ENCODE peak calls at places on chromosomes 11 and 22, in five cellular contexts. H is HCT116, Y is K562, K is H1, V is GM12878. X is an unnamed sample.

GRCh38 chr11:2194877-2195755 is 23.5 kb upstream of the TH start:
- DNase-seq in H (no peak), Y (peak), K (no peak), V (no peak), X (peak)

GRCh38 chr11:3167143-3168119 is 2.3 kb upstream of the OSBPL5 start:
- DNase-seq in H (no peak), Y (no peak), K (no peak), V (no peak), X (no peak)

GRCh38 chr11:67441731-67442401 is 1.4 kb downstream of the CORO1B start:
- DNase-seq in H (no peak), Y (no peak), K (no peak), V (no peak), X (no peak)

GRCh38 chr11:62922653-62923371 is 1.6 kb upstream of the CHRM1 start:
- DNase-seq in H (no peak), Y (peak), K (no peak), V (no peak), X (no peak)

GRCh38 chr11:128848815-128849455 is 18.2 kb downstream of the KCNJ1 start:
- DNase-seq in H (peak), Y (peak), K (no peak), V (no peak), X (peak)

GRCh38 chr11:122172352-122173073 is 56.5 kb upstream of the BLID start:
- DNase-seq in H (no peak), Y (no peak), K (no peak), V (no peak), X (no peak)

GRCh38 chr22:38870312-38870741 is 1.7 kb downstream of the CBX6 start:
- DNase-seq in H (peak), Y (peak), K (no peak), V (peak), X (peak)

GRCh38 chr22:21755855-21756284 is 20.3 kb upstream of the YPEL1 start:
- DNase-seq in H (no peak), Y (peak), K (no peak), V (peak), X (no peak)

GRCh38 chr11:34315006-34315793 is 42.6 kb downstream of the ABTB2 start:
- DNase-seq in H (no peak), Y (no peak), K (no peak), V (no peak), X (peak)

GRCh38 chr11:57641011-57641410 is 8.7 kb downstream of the YPEL4 start:
- DNase-seq in H (no peak), Y (peak), K (no peak), V (no peak), X (no peak)

GRCh38 chr11:23359297-23359696 is 499.0 kb upstream of the CCDC179 start:
- DNase-seq in H (no peak), Y (no peak), K (no peak), V (no peak), X (no peak)

GRCh38 chr11:69982675-69983570 is 95.2 kb upstream of the ANO1 start:
- DNase-seq in H (no peak), Y (no peak), K (no peak), V (no peak), X (no peak)

GRCh38 chr11:120225372-120225909 is 14.5 kb upstream of the POU2F3 start:
- DNase-seq in H (no peak), Y (no peak), K (no peak), V (no peak), X (no peak)

GRCh38 chr11:116579857-116580727 is 192.7 kb downstream of the BUD13 start:
- DNase-seq in H (no peak), Y (no peak), K (no peak), V (no peak), X (no peak)

GRCh38 chr11:116577273-116577672 is 195.5 kb downstream of the BUD13 start:
- DNase-seq in H (no peak), Y (no peak), K (no peak), V (no peak), X (no peak)

GRCh38 chr11:116580828-116581227 is 192.0 kb downstream of the BUD13 start:
- DNase-seq in H (no peak), Y (no peak), K (peak), V (no peak), X (no peak)

GRCh38 chr11:116581349-116581748 is 191.4 kb downstream of the BUD13 start:
- DNase-seq in H (no peak), Y (no peak), K (no peak), V (no peak), X (no peak)

DNA sequence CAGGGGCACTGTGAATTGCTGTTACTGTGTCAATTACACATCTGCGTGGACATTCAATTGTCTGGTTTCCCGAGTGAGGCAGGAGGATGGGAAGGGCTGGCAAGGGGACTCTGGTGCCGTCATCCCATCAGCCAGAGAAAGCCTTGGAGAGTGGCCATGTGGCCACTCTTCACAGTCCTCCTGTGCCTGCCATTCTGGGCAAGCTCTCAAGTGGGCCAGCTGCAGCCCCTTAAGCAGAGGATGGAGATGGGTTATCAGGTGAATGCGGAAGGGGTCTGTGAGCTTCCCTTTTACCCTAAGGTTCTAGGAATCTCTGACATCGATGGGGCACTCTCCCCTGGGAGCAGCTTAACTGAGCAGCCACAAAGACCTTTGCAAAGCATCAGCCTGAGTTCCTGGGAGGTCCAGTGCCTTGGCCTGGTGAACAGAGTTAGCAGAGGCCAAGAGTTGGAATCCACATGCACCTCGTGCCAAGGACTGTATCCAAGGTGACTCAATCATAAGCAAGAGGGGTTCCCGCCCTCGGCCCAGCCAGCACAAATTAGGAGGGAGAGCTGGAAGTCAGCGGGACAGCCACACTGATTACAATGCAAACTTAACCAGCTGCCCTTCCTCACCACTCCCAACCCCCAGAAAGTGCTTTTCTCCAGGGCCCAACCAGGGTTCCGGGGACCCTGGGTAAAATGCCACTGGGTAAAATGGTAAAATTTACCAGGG is 193.7 kb downstream of the BUD13 start:
- DNase-seq in H (no peak), Y (no peak), K (no peak), V (no peak), X (peak)
- TF ChIP-seq YY1 in H (no peak), Y (no peak), K (no peak), V (no peak), X (no peak)

GRCh38 chr11:48880021-48880441 is 103.7 kb downstream of the TRIM51G start:
- DNase-seq in H (no peak), Y (no peak), K (no peak), V (no peak), X (no peak)
- TF ChIP-seq JUND in H (no peak), Y (no peak), K (no peak), V (no peak), X (no peak)

DNA sequence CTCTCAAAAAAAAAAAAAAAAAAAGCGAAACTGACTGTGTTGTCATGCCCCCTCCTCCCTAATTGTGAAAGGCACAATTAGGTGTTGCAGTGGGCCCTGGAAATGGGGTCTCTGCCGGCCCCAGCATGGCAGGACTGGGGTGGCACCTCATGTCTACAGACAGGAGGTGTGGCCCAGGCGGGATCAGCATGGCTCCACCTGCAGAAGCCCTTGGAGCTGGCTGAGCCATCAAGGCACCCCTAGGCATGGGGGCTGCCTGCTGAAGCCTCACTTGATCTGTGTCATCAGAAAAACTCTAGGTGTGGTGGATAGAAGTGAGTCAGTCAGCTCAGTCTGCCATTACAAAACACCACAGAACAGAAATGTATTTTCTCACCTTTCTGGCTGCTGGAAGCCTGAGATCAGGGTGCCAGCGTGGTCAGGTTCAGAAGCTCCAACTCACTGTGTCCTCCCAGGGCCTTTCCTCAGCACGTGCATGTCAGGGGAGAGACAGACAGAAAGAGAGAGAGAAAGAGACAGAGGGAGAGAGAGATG is 10.1 kb upstream of the B4GALNT4 start:
- DNase-seq in H (no peak), Y (peak), K (no peak), V (no peak), X (no peak)
- TF ChIP-seq YY1 in H (no peak), Y (no peak), K (no peak), V (no peak), X (no peak)

GRCh38 chr11:65862941-65863888 is 3.0 kb downstream of the MUS81 start:
- DNase-seq in H (no peak), Y (no peak), K (no peak), V (no peak), X (no peak)
- TF ChIP-seq JUND in H (no peak), Y (no peak), K (no peak), V (no peak), X (no peak)

X was measured in SK-N-SH.